ENCODE peak calls at places on chromosomes 1 and 21, in ten cellular contexts. One of them, this sample, is unnamed.

GRCh38 chr1:18299441-18300338 is 181.0 kb upstream of the KLHDC7A start:
- DNase-seq in suprapubic skin: no peak
- DNase-seq in ovary: no peak
- DNase-seq in stomach: peak; percentile 40
- DNase-seq in sigmoid colon: no peak
- DNase-seq in HepG2: peak; percentile 13
- DNase-seq in tibial nerve: no peak
- DNase-seq in SK-N-SH: peak; percentile 73
- DNase-seq in GM12878: no peak
- DNase-seq in esophagus muscularis mucosa: no peak
- DNase-seq in this sample: no peak

GRCh38 chr21:14874379-14874778 is 190.4 kb downstream of the NRIP1 start:
- DNase-seq in tibial nerve: no peak
- DNase-seq in suprapubic skin: no peak
- DNase-seq in esophagus muscularis mucosa: no peak
- DNase-seq in SK-N-SH: no peak
- DNase-seq in sigmoid colon: no peak
- DNase-seq in stomach: no peak
- DNase-seq in HepG2: no peak
- DNase-seq in GM12878: no peak
- DNase-seq in ovary: no peak
- DNase-seq in this sample: no peak

GRCh38 chr1:31683997-31684396 is 19.8 kb downstream of the COL16A1 start:
- DNase-seq in SK-N-SH: peak; percentile 55
- DNase-seq in sigmoid colon: no peak
- DNase-seq in HepG2: no peak
- DNase-seq in tibial nerve: no peak
- DNase-seq in GM12878: no peak
- DNase-seq in stomach: peak; percentile 56
- DNase-seq in suprapubic skin: no peak
- DNase-seq in ovary: no peak
- DNase-seq in esophagus muscularis mucosa: no peak
- DNase-seq in this sample: peak; percentile 54

GRCh38 chr1:23592209-23592905 is 33.1 kb upstream of the ID3 start:
- DNase-seq in sigmoid colon: no peak
- DNase-seq in tibial nerve: no peak
- DNase-seq in ovary: no peak
- DNase-seq in SK-N-SH: no peak
- DNase-seq in suprapubic skin: no peak
- DNase-seq in HepG2: no peak
- DNase-seq in esophagus muscularis mucosa: no peak
- DNase-seq in stomach: no peak
- DNase-seq in GM12878: no peak
- DNase-seq in this sample: no peak

GRCh38 chr1:24364605-24364974 is 45.4 kb downstream of the GRHL3 start:
- DNase-seq in HepG2: no peak
- DNase-seq in sigmoid colon: no peak
- DNase-seq in suprapubic skin: no peak
- DNase-seq in GM12878: no peak
- DNase-seq in SK-N-SH: no peak
- DNase-seq in ovary: no peak
- DNase-seq in tibial nerve: no peak
- DNase-seq in stomach: no peak
- DNase-seq in esophagus muscularis mucosa: no peak
- DNase-seq in this sample: peak; percentile 76

GRCh38 chr1:28028873-28029654 is 59.3 kb downstream of the EYA3 start:
- DNase-seq in SK-N-SH: no peak
- DNase-seq in tibial nerve: no peak
- DNase-seq in ovary: no peak
- DNase-seq in HepG2: no peak
- DNase-seq in esophagus muscularis mucosa: no peak
- DNase-seq in GM12878: no peak
- DNase-seq in sigmoid colon: no peak
- DNase-seq in suprapubic skin: no peak
- DNase-seq in stomach: no peak
- DNase-seq in this sample: no peak

GRCh38 chr1:38451541-38451993 is 405.0 kb upstream of the POU3F1 start:
- DNase-seq in esophagus muscularis mucosa: peak; percentile 79
- DNase-seq in tibial nerve: no peak
- DNase-seq in ovary: no peak
- DNase-seq in sigmoid colon: no peak
- DNase-seq in HepG2: no peak
- DNase-seq in stomach: no peak
- DNase-seq in suprapubic skin: no peak
- DNase-seq in GM12878: no peak
- DNase-seq in SK-N-SH: no peak
- DNase-seq in this sample: no peak

GRCh38 chr21:15000076-15000475 is 64.7 kb downstream of the NRIP1 start:
- DNase-seq in GM12878: no peak
- DNase-seq in HepG2: no peak
- DNase-seq in ovary: no peak
- DNase-seq in stomach: no peak
- DNase-seq in sigmoid colon: no peak
- DNase-seq in esophagus muscularis mucosa: no peak
- DNase-seq in suprapubic skin: no peak
- DNase-seq in SK-N-SH: no peak
- DNase-seq in tibial nerve: no peak
- DNase-seq in this sample: no peak

GRCh38 chr1:170967042-170967910 is 31.9 kb downstream of the MROH9 start:
- DNase-seq in stomach: no peak
- DNase-seq in SK-N-SH: peak; percentile 12
- DNase-seq in HepG2: peak; percentile 25
- DNase-seq in suprapubic skin: no peak
- DNase-seq in sigmoid colon: no peak
- DNase-seq in tibial nerve: peak; percentile 24
- DNase-seq in ovary: peak; percentile 19
- DNase-seq in esophagus muscularis mucosa: no peak
- DNase-seq in GM12878: no peak
- DNase-seq in this sample: no peak

GRCh38 chr21:35831791-35832190 is 228.5 kb downstream of the SETD4 start:
- DNase-seq in GM12878: no peak
- DNase-seq in esophagus muscularis mucosa: no peak
- DNase-seq in suprapubic skin: no peak
- DNase-seq in ovary: no peak
- DNase-seq in SK-N-SH: no peak
- DNase-seq in stomach: no peak
- DNase-seq in tibial nerve: no peak
- DNase-seq in sigmoid colon: no peak
- DNase-seq in HepG2: no peak
- DNase-seq in this sample: no peak

GRCh38 chr1:15238789-15239188 is 8.2 kb upstream of the FHAD1 start:
- DNase-seq in SK-N-SH: no peak
- DNase-seq in ovary: no peak
- DNase-seq in esophagus muscularis mucosa: no peak
- DNase-seq in tibial nerve: no peak
- DNase-seq in sigmoid colon: no peak
- DNase-seq in GM12878: no peak
- DNase-seq in stomach: no peak
- DNase-seq in HepG2: no peak
- DNase-seq in suprapubic skin: no peak
- DNase-seq in this sample: no peak

GRCh38 chr1:206734499-206735142 is 36.0 kb upstream of the IL19 start:
- DNase-seq in sigmoid colon: peak; percentile 75
- DNase-seq in ovary: peak; percentile 54
- DNase-seq in HepG2: no peak
- DNase-seq in esophagus muscularis mucosa: no peak
- DNase-seq in SK-N-SH: peak; percentile 83
- DNase-seq in stomach: peak; percentile 60
- DNase-seq in tibial nerve: peak; percentile 75
- DNase-seq in GM12878: no peak
- DNase-seq in suprapubic skin: no peak
- DNase-seq in this sample: peak; percentile 62

GRCh38 chr1:8061210-8061609 is 35.1 kb upstream of the ERRFI1 start:
- DNase-seq in stomach: peak; percentile 60
- DNase-seq in ovary: peak; percentile 38
- DNase-seq in HepG2: peak; percentile 77
- DNase-seq in sigmoid colon: no peak
- DNase-seq in GM12878: no peak
- DNase-seq in suprapubic skin: no peak
- DNase-seq in esophagus muscularis mucosa: no peak
- DNase-seq in tibial nerve: peak; percentile 47
- DNase-seq in SK-N-SH: no peak
- DNase-seq in this sample: no peak

GRCh38 chr1:16231331-16232315 is 5.4 kb downstream of the CPLANE2 start:
- DNase-seq in ovary: no peak
- DNase-seq in suprapubic skin: no peak
- DNase-seq in sigmoid colon: no peak
- DNase-seq in esophagus muscularis mucosa: no peak
- DNase-seq in GM12878: no peak
- DNase-seq in SK-N-SH: no peak
- DNase-seq in tibial nerve: no peak
- DNase-seq in stomach: no peak
- DNase-seq in HepG2: no peak
- DNase-seq in this sample: no peak

GRCh38 chr1:228766788-228767187 is 31.5 kb downstream of the RHOU start:
- DNase-seq in ovary: no peak
- DNase-seq in suprapubic skin: no peak
- DNase-seq in SK-N-SH: no peak
- DNase-seq in HepG2: no peak
- DNase-seq in stomach: no peak
- DNase-seq in GM12878: no peak
- DNase-seq in sigmoid colon: no peak
- DNase-seq in tibial nerve: no peak
- DNase-seq in esophagus muscularis mucosa: no peak
- DNase-seq in this sample: no peak
- H3K27ac ChIP-seq in ovary: no peak overlapping the region
- H3K27ac ChIP-seq in suprapubic skin: no peak overlapping the region
- H3K27ac ChIP-seq in SK-N-SH: no peak overlapping the region
- H3K27ac ChIP-seq in HepG2: no peak overlapping the region
- H3K27ac ChIP-seq in stomach: no peak overlapping the region
- H3K27ac ChIP-seq in GM12878: no peak overlapping the region
- H3K27ac ChIP-seq in sigmoid colon: no peak overlapping the region
- H3K27ac ChIP-seq in tibial nerve: no peak overlapping the region
- H3K27ac ChIP-seq in esophagus muscularis mucosa: no peak overlapping the region
- H3K27ac ChIP-seq in this sample: no peak overlapping the region

DNA sequence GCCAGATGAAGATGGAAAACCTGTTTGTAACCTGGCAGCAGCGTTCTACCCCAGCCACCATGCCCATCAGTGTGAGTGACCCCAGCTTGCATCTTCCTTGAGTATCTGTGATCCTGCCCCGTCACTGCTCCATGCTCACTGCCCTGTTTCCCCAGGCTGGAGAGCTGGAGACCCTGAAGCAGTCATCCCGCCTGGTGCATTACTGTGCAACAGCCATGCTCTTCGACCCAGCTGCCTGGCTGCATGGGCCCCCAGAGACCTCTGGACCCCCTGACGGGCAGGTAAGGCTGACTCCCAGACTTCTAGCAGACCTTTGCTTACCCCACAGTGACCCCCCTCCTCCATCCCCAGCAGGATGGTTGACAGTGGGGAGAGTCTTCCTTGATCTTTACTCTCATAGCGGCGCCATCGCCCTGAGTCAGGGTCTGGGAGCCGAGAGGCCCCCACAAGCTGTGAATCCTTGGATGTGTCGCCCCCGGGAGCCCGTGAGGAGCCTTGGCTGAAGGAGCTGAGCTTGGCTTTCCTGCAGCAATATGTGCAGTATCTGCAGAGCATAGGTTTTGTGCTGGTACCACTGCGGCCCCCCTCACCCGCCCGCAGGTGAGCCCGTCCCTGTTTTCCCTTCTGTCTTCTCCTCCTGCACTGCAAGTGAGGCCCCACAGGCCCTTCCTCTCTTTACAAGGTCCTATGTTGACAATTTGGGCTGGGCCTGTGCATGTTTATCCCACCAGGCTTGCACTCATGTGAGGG is 10.4 kb downstream of the HYI start:
- DNase-seq in tibial nerve: no peak
- DNase-seq in esophagus muscularis mucosa: no peak
- DNase-seq in ovary: peak; percentile 15
- DNase-seq in suprapubic skin: peak; percentile 72
- DNase-seq in stomach: peak; percentile 16
- DNase-seq in GM12878: no peak
- DNase-seq in SK-N-SH: no peak
- DNase-seq in HepG2: no peak
- DNase-seq in sigmoid colon: peak; percentile 54
- DNase-seq in this sample: peak; percentile 4
- TF ChIP-seq EP300 in tibial nerve: no peak
- TF ChIP-seq EP300 in esophagus muscularis mucosa: no peak
- TF ChIP-seq EP300 in ovary: no peak
- TF ChIP-seq EP300 in suprapubic skin: no peak
- TF ChIP-seq EP300 in stomach: no peak
- TF ChIP-seq EP300 in GM12878: no peak
- TF ChIP-seq EP300 in SK-N-SH: no peak
- TF ChIP-seq EP300 in HepG2: no peak
- TF ChIP-seq EP300 in sigmoid colon: no peak
- TF ChIP-seq EP300 in this sample: no peak

GRCh38 chr21:25639922-25640670 is 1.0 kb downstream of the JAM2 start:
- DNase-seq in GM12878: no peak
- DNase-seq in esophagus muscularis mucosa: no peak
- DNase-seq in HepG2: no peak
- DNase-seq in tibial nerve: peak; percentile 25
- DNase-seq in sigmoid colon: peak; percentile 73
- DNase-seq in suprapubic skin: peak; percentile 78
- DNase-seq in ovary: peak; percentile 41
- DNase-seq in SK-N-SH: peak; percentile 73
- DNase-seq in stomach: no peak
- DNase-seq in this sample: no peak
- H3K27ac ChIP-seq in GM12878: peak overlapping the region; percentile 46
- H3K27ac ChIP-seq in esophagus muscularis mucosa: peak overlapping the region; percentile 93
- H3K27ac ChIP-seq in HepG2: no peak overlapping the region
- H3K27ac ChIP-seq in tibial nerve: peak overlapping the region; percentile 95
- H3K27ac ChIP-seq in sigmoid colon: peak overlapping the region; percentile 77
- H3K27ac ChIP-seq in suprapubic skin: peak overlapping the region; percentile 79
- H3K27ac ChIP-seq in ovary: peak overlapping the region; percentile 93
- H3K27ac ChIP-seq in SK-N-SH: peak overlapping the region; percentile 64
- H3K27ac ChIP-seq in stomach: peak overlapping the region; percentile 78
- H3K27ac ChIP-seq in this sample: peak overlapping the region; percentile 62

GRCh38 chr1:14115976-14116375 is 416.0 kb downstream of the PRDM2 start:
- DNase-seq in HepG2: no peak
- DNase-seq in esophagus muscularis mucosa: no peak
- DNase-seq in ovary: no peak
- DNase-seq in stomach: no peak
- DNase-seq in SK-N-SH: no peak
- DNase-seq in suprapubic skin: no peak
- DNase-seq in tibial nerve: no peak
- DNase-seq in sigmoid colon: no peak
- DNase-seq in GM12878: no peak
- DNase-seq in this sample: no peak

GRCh38 chr1:14120895-14121294 is 420.9 kb downstream of the PRDM2 start:
- DNase-seq in tibial nerve: no peak
- DNase-seq in SK-N-SH: no peak
- DNase-seq in suprapubic skin: no peak
- DNase-seq in sigmoid colon: no peak
- DNase-seq in stomach: no peak
- DNase-seq in HepG2: no peak
- DNase-seq in ovary: no peak
- DNase-seq in GM12878: no peak
- DNase-seq in esophagus muscularis mucosa: no peak
- DNase-seq in this sample: no peak

GRCh38 chr1:14113841-14114567 is 414.0 kb downstream of the PRDM2 start:
- DNase-seq in suprapubic skin: no peak
- DNase-seq in SK-N-SH: peak; percentile 51
- DNase-seq in ovary: no peak
- DNase-seq in esophagus muscularis mucosa: no peak
- DNase-seq in sigmoid colon: peak; percentile 67
- DNase-seq in HepG2: no peak
- DNase-seq in tibial nerve: peak; percentile 19
- DNase-seq in GM12878: no peak
- DNase-seq in stomach: no peak
- DNase-seq in this sample: peak; percentile 19

GRCh38 chr1:14118691-14119485 is 418.9 kb downstream of the PRDM2 start:
- DNase-seq in suprapubic skin: no peak
- DNase-seq in GM12878: no peak
- DNase-seq in SK-N-SH: no peak
- DNase-seq in esophagus muscularis mucosa: no peak
- DNase-seq in HepG2: no peak
- DNase-seq in stomach: no peak
- DNase-seq in ovary: no peak
- DNase-seq in tibial nerve: no peak
- DNase-seq in sigmoid colon: no peak
- DNase-seq in this sample: no peak

GRCh38 chr1:14117700-14118099 is 417.7 kb downstream of the PRDM2 start:
- DNase-seq in suprapubic skin: no peak
- DNase-seq in SK-N-SH: no peak
- DNase-seq in ovary: no peak
- DNase-seq in esophagus muscularis mucosa: no peak
- DNase-seq in sigmoid colon: no peak
- DNase-seq in stomach: no peak
- DNase-seq in tibial nerve: no peak
- DNase-seq in HepG2: no peak
- DNase-seq in GM12878: no peak
- DNase-seq in this sample: no peak
- TF ChIP-seq EP300 in suprapubic skin: no peak
- TF ChIP-seq EP300 in SK-N-SH: no peak
- TF ChIP-seq EP300 in ovary: no peak
- TF ChIP-seq EP300 in esophagus muscularis mucosa: no peak
- TF ChIP-seq EP300 in sigmoid colon: no peak
- TF ChIP-seq EP300 in stomach: no peak
- TF ChIP-seq EP300 in tibial nerve: no peak
- TF ChIP-seq EP300 in HepG2: no peak
- TF ChIP-seq EP300 in GM12878: no peak
- TF ChIP-seq EP300 in this sample: no peak

This sample was measured in transverse colon.